ENCODE peak calls at places on chromosomes 12 and 14, in eight cellular contexts. X, J, L, Y, C, W, D and E are unnamed samples.

GRCh38 chr12:120094485-120094884 is 22.1 kb downstream of the RAB35 start:
- DNase-seq in X (no peak), Y (no peak), D (no peak), L (no peak), J (no peak), W (no peak), C (no peak), E (no peak)

GRCh38 chr12:77645966-77646598 is 184.6 kb upstream of the NAV3 start:
- DNase-seq in J (no peak), Y (no peak), L (no peak), D (no peak), C (no peak), W (no peak), X (no peak), E (no peak)

GRCh38 chr14:38391334-38391733 is 135.4 kb upstream of the CLEC14A start:
- DNase-seq in Y (peak), C (no peak), L (no peak), W (no peak), J (no peak), D (no peak), X (no peak), E (no peak)

GRCh38 chr12:754238-754816 is 1.9 kb downstream of the WNK1 start:
- DNase-seq in L (no peak), X (no peak), C (peak), J (no peak), D (no peak), Y (peak), W (no peak), E (no peak)

GRCh38 chr12:30508205-30508967 is 187.3 kb downstream of the IPO8 start:
- DNase-seq in D (no peak), J (no peak), W (no peak), L (no peak), X (no peak), C (no peak), Y (no peak), E (no peak)

GRCh38 chr12:47458273-47458672 is 247.6 kb downstream of the RPAP3 start:
- DNase-seq in C (no peak), X (no peak), Y (peak), W (no peak), J (no peak), D (no peak), L (no peak), E (no peak)

GRCh38 chr12:32482226-32482625 is 82.9 kb downstream of the FGD4 start:
- DNase-seq in Y (no peak), C (no peak), J (no peak), W (no peak), D (no peak), L (peak), X (no peak), E (no peak)

GRCh38 chr14:103847954-103848719 is 762 bp upstream of the PPP1R13B start:
- DNase-seq in L (no peak), C (no peak), W (no peak), D (no peak), X (no peak), Y (no peak), J (peak), E (peak)

GRCh38 chr12:99067171-99067785 is 422.2 kb downstream of the APAF1 start:
- DNase-seq in C (no peak), L (no peak), D (no peak), J (no peak), W (no peak), Y (no peak), X (no peak), E (no peak)

GRCh38 chr14:35879654-35880249 is 53.6 kb downstream of the BRMS1L start:
- DNase-seq in Y (peak), X (no peak), J (no peak), D (no peak), C (no peak), W (no peak), L (peak), E (no peak)

GRCh38 chr12:52622349-52622748 is 4.0 kb upstream of the KRT73 start:
- DNase-seq in Y (no peak), W (no peak), D (no peak), J (no peak), L (no peak), X (no peak), C (no peak), E (no peak)

GRCh38 chr12:1367731-1368285 is 226.6 kb downstream of the FBXL14 start:
- DNase-seq in L (no peak), X (no peak), D (no peak), J (no peak), Y (no peak), W (no peak), C (no peak), E (no peak)

GRCh38 chr12:34297790-34298164 is 275.5 kb downstream of the ALG10 start:
- DNase-seq in C (no peak), Y (no peak), L (no peak), J (no peak), W (no peak), D (no peak), X (no peak), E (no peak)

GRCh38 chr12:53523131-53523530 is 15.8 kb upstream of the NPFF start:
- DNase-seq in W (no peak), L (no peak), J (no peak), D (no peak), X (no peak), Y (no peak), C (no peak), E (no peak)

GRCh38 chr14:54567634-54568561 is 970 bp downstream of the SAMD4A start:
- DNase-seq in W (no peak), C (no peak), X (peak), D (peak), Y (peak), L (no peak), J (peak), E (peak)

GRCh38 chr12:45671254-45671653 is 58.3 kb upstream of the ARID2 start:
- DNase-seq in L (no peak), W (peak), Y (peak), C (no peak), D (no peak), X (no peak), J (no peak), E (no peak)

GRCh38 chr14:53952533-53952932 is 4.1 kb downstream of the BMP4 start:
- DNase-seq in J (no peak), Y (peak), X (no peak), L (no peak), C (no peak), D (no peak), W (no peak), E (no peak)

GRCh38 chr14:21917699-21918436 is 244.2 kb upstream of the OR4E1 start:
- DNase-seq in D (no peak), X (peak), W (no peak), Y (peak), J (peak), C (peak), L (peak), E (peak)

GRCh38 chr12:92993259-92993658 is 64.2 kb upstream of the EEA1 start:
- DNase-seq in C (no peak), L (no peak), D (no peak), Y (no peak), X (no peak), J (no peak), W (no peak), E (no peak)

GRCh38 chr12:2295941-2296461 is 243.2 kb downstream of the CACNA1C start:
- DNase-seq in L (no peak), Y (no peak), W (peak), X (no peak), C (no peak), D (no peak), J (no peak), E (no peak)

GRCh38 chr14:34113051-34113511 is 162.2 kb upstream of the EGLN3 start:
- DNase-seq in W (peak), Y (peak), X (no peak), L (no peak), D (no peak), C (no peak), J (no peak), E (no peak)

GRCh38 chr12:109130297-109130696 is 13.9 kb downstream of the ACACB start:
- DNase-seq in Y (no peak), W (no peak), L (no peak), C (no peak), J (no peak), D (no peak), X (no peak), E (no peak)

GRCh38 chr12:27330846-27331245 is 1.8 kb upstream of the BMAL2 start:
- DNase-seq in Y (peak), L (no peak), J (no peak), C (no peak), X (no peak), D (no peak), W (no peak), E (no peak)